ENCODE peak calls at places on chromosomes 6 and 20, in five cellular contexts. One of them, this sample, is unnamed.

GRCh38 chr6:156402227-156402626 is 375.0 kb upstream of the ARID1B start:
- DNase-seq in Peyer's patch: no peak
- DNase-seq in A673: no peak
- DNase-seq in fibroblast of the conjunctiva: no peak
- DNase-seq in activated CD4-positive, alpha-beta T cell treated with anti-CD3 and anti-CD28 coated beads for 24 hours: no peak
- DNase-seq in this sample: no peak

GRCh38 chr6:111865909-111866546 is 7.2 kb downstream of the FYN start:
- DNase-seq in activated CD4-positive, alpha-beta T cell treated with anti-CD3 and anti-CD28 coated beads for 24 hours: no peak
- DNase-seq in A673: no peak
- DNase-seq in Peyer's patch: no peak
- DNase-seq in fibroblast of the conjunctiva: no peak
- DNase-seq in this sample: no peak

GRCh38 chr20:58875541-58876134 is 23.1 kb downstream of the GNAS start:
- DNase-seq in fibroblast of the conjunctiva: no peak
- DNase-seq in activated CD4-positive, alpha-beta T cell treated with anti-CD3 and anti-CD28 coated beads for 24 hours: no peak
- DNase-seq in A673: no peak
- DNase-seq in Peyer's patch: no peak
- DNase-seq in this sample: no peak

GRCh38 chr6:21199246-21199645 is 394.3 kb upstream of the SOX4 start:
- DNase-seq in Peyer's patch: no peak
- DNase-seq in A673: peak
- DNase-seq in fibroblast of the conjunctiva: no peak
- DNase-seq in activated CD4-positive, alpha-beta T cell treated with anti-CD3 and anti-CD28 coated beads for 24 hours: no peak
- DNase-seq in this sample: no peak

GRCh38 chr6:155301867-155302266 is 12.4 kb downstream of the TFB1M start:
- DNase-seq in fibroblast of the conjunctiva: peak
- DNase-seq in activated CD4-positive, alpha-beta T cell treated with anti-CD3 and anti-CD28 coated beads for 24 hours: no peak
- DNase-seq in A673: peak
- DNase-seq in Peyer's patch: no peak
- DNase-seq in this sample: no peak

GRCh38 chr6:11700118-11700718 is 78.4 kb downstream of the ADTRP start:
- DNase-seq in fibroblast of the conjunctiva: peak
- DNase-seq in activated CD4-positive, alpha-beta T cell treated with anti-CD3 and anti-CD28 coated beads for 24 hours: no peak
- DNase-seq in A673: peak
- DNase-seq in Peyer's patch: no peak
- DNase-seq in this sample: no peak

GRCh38 chr6:167404385-167405049 is 79.6 kb downstream of the TTLL2 start:
- DNase-seq in fibroblast of the conjunctiva: no peak
- DNase-seq in A673: no peak
- DNase-seq in activated CD4-positive, alpha-beta T cell treated with anti-CD3 and anti-CD28 coated beads for 24 hours: no peak
- DNase-seq in Peyer's patch: no peak
- DNase-seq in this sample: no peak

GRCh38 chr6:82237013-82237412 is 10.5 kb downstream of the IBTK start:
- DNase-seq in fibroblast of the conjunctiva: no peak
- DNase-seq in A673: peak
- DNase-seq in Peyer's patch: no peak
- DNase-seq in activated CD4-positive, alpha-beta T cell treated with anti-CD3 and anti-CD28 coated beads for 24 hours: no peak
- DNase-seq in this sample: no peak

GRCh38 chr6:32947552-32948465 is 5.1 kb downstream of the HLA-DMA start:
- DNase-seq in activated CD4-positive, alpha-beta T cell treated with anti-CD3 and anti-CD28 coated beads for 24 hours: no peak
- DNase-seq in Peyer's patch: peak
- DNase-seq in fibroblast of the conjunctiva: no peak
- DNase-seq in A673: peak
- DNase-seq in this sample: no peak

GRCh38 chr6:90253631-90254030 is 43.0 kb downstream of the BACH2 start:
- DNase-seq in fibroblast of the conjunctiva: no peak
- DNase-seq in activated CD4-positive, alpha-beta T cell treated with anti-CD3 and anti-CD28 coated beads for 24 hours: no peak
- DNase-seq in A673: no peak
- DNase-seq in Peyer's patch: no peak
- DNase-seq in this sample: no peak

GRCh38 chr6:162721404-162721687 is 6.2 kb downstream of the PRKN start:
- DNase-seq in Peyer's patch: no peak
- DNase-seq in activated CD4-positive, alpha-beta T cell treated with anti-CD3 and anti-CD28 coated beads for 24 hours: no peak
- DNase-seq in fibroblast of the conjunctiva: no peak
- DNase-seq in A673: no peak
- DNase-seq in this sample: no peak

GRCh38 chr6:42978487-42978792 is 541 bp downstream of the PEX6 start:
- DNase-seq in fibroblast of the conjunctiva: no peak
- DNase-seq in Peyer's patch: no peak
- DNase-seq in A673: peak
- DNase-seq in activated CD4-positive, alpha-beta T cell treated with anti-CD3 and anti-CD28 coated beads for 24 hours: no peak
- DNase-seq in this sample: peak

GRCh38 chr6:136551103-136551502 is 881 bp upstream of the MAP7 start:
- DNase-seq in fibroblast of the conjunctiva: no peak
- DNase-seq in activated CD4-positive, alpha-beta T cell treated with anti-CD3 and anti-CD28 coated beads for 24 hours: no peak
- DNase-seq in A673: no peak
- DNase-seq in Peyer's patch: no peak
- DNase-seq in this sample: no peak

GRCh38 chr6:48377115-48377514 is 266.1 kb upstream of the PTCHD4 start:
- DNase-seq in activated CD4-positive, alpha-beta T cell treated with anti-CD3 and anti-CD28 coated beads for 24 hours: no peak
- DNase-seq in Peyer's patch: no peak
- DNase-seq in A673: no peak
- DNase-seq in fibroblast of the conjunctiva: no peak
- DNase-seq in this sample: no peak